ENCODE peak calls at places on chromosomes 1 and 21, in eight cellular contexts. I is choroid plexus epithelial cell; A is activated CD4-positive, alpha-beta T cell treated with anti-CD3 and anti-CD28 coated beads for 48 hours; Z is stimulated activated CD4-positive, alpha-beta T cell treated with anti-CD3 and anti-CD28 coated beads, Interleukin-4, amount 100 ng/mL, for 1 hour; Y is stimulated activated CD8-positive, alpha-beta memory T cell treated with anti-CD3 and anti-CD28 coated beads, Interleukin-2, amount 100 ng/mL, for 48 hours; P is T-helper 1 cell; K is HL-60; T is COR-L47. R is an unnamed sample.

GRCh38 chr1:109399326-109399957 is 1.7 kb upstream of the SORT1 start:
- DNase-seq in I (peak), A (no peak), Z (no peak), Y (no peak), P (no peak), K (peak), T (peak), R (peak)

GRCh38 chr1:111227434-111227833 is at the start of gene CHI3L2:
- DNase-seq in I (peak), A (no peak), Z (no peak), Y (no peak), P (no peak), K (no peak), T (no peak), R (no peak)

GRCh38 chr1:12528021-12528852 is 89.8 kb downstream of the DHRS3 start:
- DNase-seq in I (peak), A (no peak), Z (no peak), Y (no peak), P (no peak), K (no peak), T (peak), R (peak)

GRCh38 chr1:217014066-217014465 is 290.8 kb upstream of the ESRRG start:
- DNase-seq in I (no peak), A (no peak), Z (no peak), Y (no peak), P (no peak), K (no peak), T (no peak), R (no peak)

GRCh38 chr21:34074283-34075098 is 1.1 kb downstream of the MRPS6 start:
- DNase-seq in I (no peak), A (no peak), Z (peak), Y (no peak), P (no peak), K (peak), T (peak), R (no peak)

GRCh38 chr1:89607888-89608626 is 24.9 kb upstream of the LRRC8C start:
- DNase-seq in I (no peak), A (peak), Z (peak), Y (no peak), P (peak), K (no peak), T (no peak), R (no peak)

GRCh38 chr1:156347337-156347736 is 9.0 kb downstream of the TSACC start:
- DNase-seq in I (peak), A (no peak), Z (no peak), Y (no peak), P (no peak), K (no peak), T (no peak), R (no peak)

GRCh38 chr1:8211620-8212442 is 106.1 kb upstream of the SLC45A1 start:
- DNase-seq in I (peak), A (no peak), Z (no peak), Y (no peak), P (no peak), K (peak), T (no peak), R (no peak)

GRCh38 chr1:199194862-199195261 is 556.0 kb downstream of the PTPRC start:
- DNase-seq in I (no peak), A (no peak), Z (no peak), Y (no peak), P (no peak), K (no peak), T (no peak), R (no peak)

GRCh38 chr1:23423415-23424170 is 955 bp downstream of the TCEA3 start:
- DNase-seq in I (no peak), A (peak), Z (peak), Y (no peak), P (no peak), K (no peak), T (no peak), R (no peak)